ENCODE peak calls at places on chromosome 22, in four cellular contexts. One of them, this sample, is unnamed.

GRCh38 chr22:18950141-18950540 is 14.0 kb upstream of the PRODH start:
- DNase-seq in CD4-positive, alpha-beta T cell: no peak
- DNase-seq in heart left ventricle: no peak
- DNase-seq in fibroblast of lung: no peak
- DNase-seq in this sample: no peak

GRCh38 chr22:39303358-39303757 is 16.1 kb downstream of the RPL3 start:
- DNase-seq in CD4-positive, alpha-beta T cell: no peak
- DNase-seq in heart left ventricle: no peak
- DNase-seq in fibroblast of lung: no peak
- DNase-seq in this sample: no peak

GRCh38 chr22:39341179-39341578 is 8.6 kb upstream of the SYNGR1 start:
- DNase-seq in CD4-positive, alpha-beta T cell: no peak
- DNase-seq in heart left ventricle: no peak
- DNase-seq in fibroblast of lung: no peak
- DNase-seq in this sample: no peak

GRCh38 chr22:23248583-23248982 is 68.3 kb downstream of the BCR start:
- DNase-seq in CD4-positive, alpha-beta T cell: no peak
- DNase-seq in heart left ventricle: no peak
- DNase-seq in fibroblast of lung: peak
- DNase-seq in this sample: no peak

GRCh38 chr22:20197407-20198030 is 46.7 kb upstream of the CCDC188 start:
- DNase-seq in CD4-positive, alpha-beta T cell: no peak
- DNase-seq in heart left ventricle: no peak
- DNase-seq in fibroblast of lung: no peak
- DNase-seq in this sample: no peak

GRCh38 chr22:46007003-46007847 is 30.3 kb upstream of the WNT7B start:
- DNase-seq in CD4-positive, alpha-beta T cell: no peak
- DNase-seq in heart left ventricle: peak
- DNase-seq in fibroblast of lung: peak
- DNase-seq in this sample: peak

GRCh38 chr22:33519140-33519973 is 400.9 kb downstream of the LARGE1 start:
- DNase-seq in CD4-positive, alpha-beta T cell: no peak
- DNase-seq in heart left ventricle: peak
- DNase-seq in fibroblast of lung: peak
- DNase-seq in this sample: no peak

GRCh38 chr22:23632178-23632577 is at the start of gene DRICH1:
- DNase-seq in CD4-positive, alpha-beta T cell: no peak
- DNase-seq in heart left ventricle: no peak
- DNase-seq in fibroblast of lung: no peak
- DNase-seq in this sample: no peak

GRCh38 chr22:45968003-45968650 is 8.8 kb downstream of the WNT7B start:
- DNase-seq in CD4-positive, alpha-beta T cell: no peak
- DNase-seq in heart left ventricle: no peak
- DNase-seq in fibroblast of lung: peak
- DNase-seq in this sample: no peak

GRCh38 chr22:25880524-25880923 is 138.5 kb downstream of the MYO18B start:
- DNase-seq in CD4-positive, alpha-beta T cell: no peak
- DNase-seq in heart left ventricle: no peak
- DNase-seq in fibroblast of lung: no peak
- DNase-seq in this sample: no peak
- TF ChIP-seq CTCF in CD4-positive, alpha-beta T cell: no peak
- TF ChIP-seq CTCF in heart left ventricle: no peak
- TF ChIP-seq CTCF in fibroblast of lung: no peak
- TF ChIP-seq CTCF in this sample: no peak

DNA sequence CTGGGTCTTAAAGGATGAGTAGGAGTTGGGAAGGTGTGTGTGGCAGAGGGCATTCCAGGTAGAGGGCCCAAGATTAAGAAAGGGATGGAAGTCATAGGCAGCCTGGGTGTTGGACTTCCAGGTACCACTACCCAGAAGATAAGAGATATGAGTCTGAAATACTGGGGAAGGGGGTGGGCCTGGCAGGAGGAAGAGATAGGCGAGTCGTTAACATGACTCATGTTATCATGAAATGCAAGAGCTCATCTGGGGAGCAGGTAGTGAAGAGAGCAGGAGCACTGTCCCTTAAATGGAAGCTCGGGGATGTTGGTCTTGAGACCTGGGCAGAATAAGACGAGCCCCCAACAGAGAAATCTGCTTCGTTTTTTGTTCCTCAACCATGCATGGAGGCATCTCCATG is 10.2 kb downstream of the ZC3H7B start:
- DNase-seq in CD4-positive, alpha-beta T cell: no peak
- DNase-seq in heart left ventricle: no peak
- DNase-seq in fibroblast of lung: no peak
- DNase-seq in this sample: no peak
- TF ChIP-seq CTCF in CD4-positive, alpha-beta T cell: no peak
- TF ChIP-seq CTCF in heart left ventricle: no peak
- TF ChIP-seq CTCF in fibroblast of lung: no peak
- TF ChIP-seq CTCF in this sample: no peak

GRCh38 chr22:47598864-47599263 is 836.4 kb downstream of the TBC1D22A start:
- DNase-seq in CD4-positive, alpha-beta T cell: no peak
- DNase-seq in heart left ventricle: no peak
- DNase-seq in fibroblast of lung: no peak
- DNase-seq in this sample: no peak

GRCh38 chr22:47600791-47601400 is 838.4 kb downstream of the TBC1D22A start:
- DNase-seq in CD4-positive, alpha-beta T cell: no peak
- DNase-seq in heart left ventricle: no peak
- DNase-seq in fibroblast of lung: no peak
- DNase-seq in this sample: no peak

GRCh38 chr22:47600281-47600680 is 837.8 kb downstream of the TBC1D22A start:
- DNase-seq in CD4-positive, alpha-beta T cell: no peak
- DNase-seq in heart left ventricle: no peak
- DNase-seq in fibroblast of lung: no peak
- DNase-seq in this sample: no peak

GRCh38 chr22:47601666-47602065 is 839.2 kb downstream of the TBC1D22A start:
- DNase-seq in CD4-positive, alpha-beta T cell: no peak
- DNase-seq in heart left ventricle: no peak
- DNase-seq in fibroblast of lung: no peak
- DNase-seq in this sample: no peak

GRCh38 chr22:47599753-47600152 is 837.3 kb downstream of the TBC1D22A start:
- DNase-seq in CD4-positive, alpha-beta T cell: no peak
- DNase-seq in heart left ventricle: no peak
- DNase-seq in fibroblast of lung: no peak
- DNase-seq in this sample: no peak
- TF ChIP-seq CTCF in CD4-positive, alpha-beta T cell: no peak
- TF ChIP-seq CTCF in heart left ventricle: no peak
- TF ChIP-seq CTCF in fibroblast of lung: no peak
- TF ChIP-seq CTCF in this sample: no peak

GRCh38 chr22:42296883-42297282 is 26.4 kb upstream of the TCF20 start:
- DNase-seq in CD4-positive, alpha-beta T cell: no peak
- DNase-seq in heart left ventricle: no peak
- DNase-seq in fibroblast of lung: no peak
- DNase-seq in this sample: no peak
- TF ChIP-seq CTCF in CD4-positive, alpha-beta T cell: no peak
- TF ChIP-seq CTCF in heart left ventricle: no peak
- TF ChIP-seq CTCF in fibroblast of lung: no peak
- TF ChIP-seq CTCF in this sample: no peak

GRCh38 chr22:50271519-50271970 is 1.4 kb upstream of the MAPK11 start:
- DNase-seq in CD4-positive, alpha-beta T cell: no peak
- DNase-seq in heart left ventricle: peak
- DNase-seq in fibroblast of lung: peak
- DNase-seq in this sample: no peak
- TF ChIP-seq CTCF in CD4-positive, alpha-beta T cell: no peak
- TF ChIP-seq CTCF in heart left ventricle: peak
- TF ChIP-seq CTCF in fibroblast of lung: no peak
- TF ChIP-seq CTCF in this sample: no peak

GRCh38 chr22:43541022-43541421 is 129.2 kb downstream of the MPPED1 start:
- DNase-seq in CD4-positive, alpha-beta T cell: no peak
- DNase-seq in heart left ventricle: no peak
- DNase-seq in fibroblast of lung: no peak
- DNase-seq in this sample: no peak

GRCh38 chr22:43539572-43540533 is 128.0 kb downstream of the MPPED1 start:
- DNase-seq in CD4-positive, alpha-beta T cell: no peak
- DNase-seq in heart left ventricle: no peak
- DNase-seq in fibroblast of lung: no peak
- DNase-seq in this sample: no peak

GRCh38 chr22:43541462-43542407 is 129.9 kb downstream of the MPPED1 start:
- DNase-seq in CD4-positive, alpha-beta T cell: no peak
- DNase-seq in heart left ventricle: no peak
- DNase-seq in fibroblast of lung: no peak
- DNase-seq in this sample: no peak

GRCh38 chr22:43542681-43543521 is 131.1 kb downstream of the MPPED1 start:
- DNase-seq in CD4-positive, alpha-beta T cell: no peak
- DNase-seq in heart left ventricle: no peak
- DNase-seq in fibroblast of lung: no peak
- DNase-seq in this sample: no peak

GRCh38 chr22:43540570-43540969 is 128.8 kb downstream of the MPPED1 start:
- DNase-seq in CD4-positive, alpha-beta T cell: no peak
- DNase-seq in heart left ventricle: no peak
- DNase-seq in fibroblast of lung: no peak
- DNase-seq in this sample: no peak
- TF ChIP-seq CTCF in CD4-positive, alpha-beta T cell: no peak
- TF ChIP-seq CTCF in heart left ventricle: no peak
- TF ChIP-seq CTCF in fibroblast of lung: no peak
- TF ChIP-seq CTCF in this sample: no peak

GRCh38 chr22:43881091-43882061 is 10.4 kb downstream of the PNPLA5 start:
- DNase-seq in CD4-positive, alpha-beta T cell: no peak
- DNase-seq in heart left ventricle: no peak
- DNase-seq in fibroblast of lung: no peak
- DNase-seq in this sample: no peak

GRCh38 chr22:43884600-43885318 is 7.1 kb downstream of the PNPLA5 start:
- DNase-seq in CD4-positive, alpha-beta T cell: no peak
- DNase-seq in heart left ventricle: peak
- DNase-seq in fibroblast of lung: peak
- DNase-seq in this sample: no peak

GRCh38 chr22:43883719-43884415 is 7.9 kb downstream of the PNPLA5 start:
- DNase-seq in CD4-positive, alpha-beta T cell: no peak
- DNase-seq in heart left ventricle: no peak
- DNase-seq in fibroblast of lung: no peak
- DNase-seq in this sample: no peak

GRCh38 chr22:43882122-43882767 is 9.6 kb downstream of the PNPLA5 start:
- DNase-seq in CD4-positive, alpha-beta T cell: no peak
- DNase-seq in heart left ventricle: no peak
- DNase-seq in fibroblast of lung: no peak
- DNase-seq in this sample: no peak

DNA sequence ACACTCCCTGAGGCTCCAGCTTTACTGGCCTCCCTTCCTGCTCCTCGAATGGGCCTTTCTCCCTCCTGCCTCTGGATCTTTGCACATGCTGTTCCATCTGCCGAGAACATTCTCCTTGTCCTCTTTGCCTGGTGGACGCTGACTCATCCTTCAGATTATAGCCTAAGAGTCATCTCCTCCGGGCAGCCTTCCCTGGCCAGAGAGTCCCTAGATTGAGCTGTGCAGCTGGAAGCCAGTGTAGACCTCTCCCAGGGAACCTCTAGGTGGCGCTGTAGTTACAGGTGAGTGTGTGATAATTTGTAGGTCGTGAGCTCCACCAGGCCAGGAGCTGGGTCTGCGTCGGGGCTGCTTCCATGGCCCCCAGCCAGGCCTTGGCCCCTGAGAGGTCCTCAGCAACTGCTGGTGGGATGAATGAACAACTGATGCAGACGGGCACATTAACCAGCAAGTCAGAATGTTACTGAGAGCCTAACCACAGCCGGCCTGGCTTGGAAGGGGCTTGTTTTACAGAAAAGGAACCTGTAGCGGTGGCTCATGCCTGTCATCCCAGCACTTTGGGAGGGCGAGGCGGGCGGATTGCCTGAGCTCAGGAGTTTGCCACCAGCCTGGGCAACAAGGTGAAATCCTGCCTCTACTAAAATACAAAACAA is 8.7 kb downstream of the PNPLA5 start:
- DNase-seq in CD4-positive, alpha-beta T cell: peak
- DNase-seq in heart left ventricle: no peak
- DNase-seq in fibroblast of lung: peak
- DNase-seq in this sample: no peak
- TF ChIP-seq CTCF in CD4-positive, alpha-beta T cell: peak
- TF ChIP-seq CTCF in heart left ventricle: peak
- TF ChIP-seq CTCF in fibroblast of lung: peak
- TF ChIP-seq CTCF in this sample: peak

DNA sequence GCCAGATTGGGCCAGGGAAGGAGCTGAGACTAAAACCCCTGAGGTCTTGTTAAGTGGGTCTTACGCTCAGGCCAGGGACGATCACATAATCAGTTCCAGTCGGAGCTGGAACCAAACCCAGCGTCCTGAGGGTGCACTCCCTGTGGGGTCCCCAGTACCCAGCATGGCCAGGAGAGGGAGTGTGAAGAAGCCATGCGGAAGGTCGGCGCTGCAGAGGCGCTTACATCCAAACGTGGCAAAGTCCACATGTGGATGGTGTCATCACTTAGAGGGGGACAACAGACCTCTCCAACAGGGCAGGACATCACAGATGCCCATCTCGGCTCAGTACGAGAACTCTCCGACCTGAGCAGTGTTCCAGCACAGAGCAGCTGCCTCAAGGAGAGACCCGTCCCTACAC is 8.3 kb downstream of the ATP5MGL start:
- DNase-seq in CD4-positive, alpha-beta T cell: no peak
- DNase-seq in heart left ventricle: no peak
- DNase-seq in fibroblast of lung: no peak
- DNase-seq in this sample: no peak
- TF ChIP-seq CTCF in CD4-positive, alpha-beta T cell: no peak
- TF ChIP-seq CTCF in heart left ventricle: peak
- TF ChIP-seq CTCF in fibroblast of lung: peak
- TF ChIP-seq CTCF in this sample: peak

DNA sequence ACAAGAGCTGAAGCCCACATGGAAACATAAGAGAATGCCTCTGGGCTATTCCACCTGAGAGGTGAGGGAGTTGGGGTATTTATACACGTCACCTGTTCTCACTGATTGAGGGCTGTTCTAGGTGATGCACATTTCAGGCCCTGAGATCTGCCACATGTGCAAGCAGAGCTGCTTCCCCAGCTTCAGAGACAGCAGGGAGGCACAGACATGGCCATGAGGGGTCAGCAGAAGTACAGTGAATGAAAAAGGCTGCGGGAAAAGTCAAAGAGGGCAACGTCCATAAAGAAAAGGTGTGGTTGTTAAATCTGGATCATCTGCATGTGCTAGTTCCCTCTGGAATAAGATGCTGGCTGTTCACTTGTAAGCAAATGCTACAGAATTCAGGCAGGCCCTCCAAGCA is 75.4 kb downstream of the GAB4 start:
- DNase-seq in CD4-positive, alpha-beta T cell: no peak
- DNase-seq in heart left ventricle: no peak
- DNase-seq in fibroblast of lung: no peak
- DNase-seq in this sample: no peak
- TF ChIP-seq CTCF in CD4-positive, alpha-beta T cell: no peak
- TF ChIP-seq CTCF in heart left ventricle: no peak
- TF ChIP-seq CTCF in fibroblast of lung: no peak
- TF ChIP-seq CTCF in this sample: no peak